ENCODE peak calls at places on chromosome 12, in five cellular contexts. J is fibroblast of mammary gland; R is AG04450; O is sigmoid colon; L is CD8-positive, alpha-beta T cell. G is an unnamed sample.

GRCh38 chr12:28026701-28027100 is 54.2 kb upstream of the PTHLH start:
- DNase-seq in J (no peak), R (no peak), O (no peak), L (no peak), G (no peak)

GRCh38 chr12:123369209-123369608 is 4.6 kb upstream of the SBNO1 start:
- DNase-seq in J (no peak), R (no peak), O (peak), L (no peak), G (no peak)

GRCh38 chr12:68237068-68237467 is 11.5 kb upstream of the IL26 start:
- DNase-seq in J (no peak), R (no peak), O (no peak), L (no peak), G (no peak)

GRCh38 chr12:69502342-69503081 is 32.3 kb downstream of the FRS2 start:
- DNase-seq in J (peak), R (no peak), O (no peak), L (no peak), G (no peak)

GRCh38 chr12:20361416-20361815 is 6.9 kb upstream of the PDE3A start:
- DNase-seq in J (peak), R (no peak), O (no peak), L (no peak), G (no peak)

GRCh38 chr12:115749071-115749470 is 528.4 kb downstream of the MED13L start:
- DNase-seq in J (no peak), R (no peak), O (no peak), L (no peak), G (no peak)

GRCh38 chr12:10735428-10735827 is 12.3 kb upstream of the YBX3 start:
- DNase-seq in J (no peak), R (no peak), O (no peak), L (no peak), G (no peak)

GRCh38 chr12:66280573-66280972 is 21.7 kb upstream of the HELB start:
- DNase-seq in J (no peak), R (no peak), O (no peak), L (no peak), G (no peak)

GRCh38 chr12:104166465-104166864 is 28.5 kb upstream of the NFYB start:
- DNase-seq in J (no peak), R (peak), O (no peak), L (no peak), G (no peak)

DNA sequence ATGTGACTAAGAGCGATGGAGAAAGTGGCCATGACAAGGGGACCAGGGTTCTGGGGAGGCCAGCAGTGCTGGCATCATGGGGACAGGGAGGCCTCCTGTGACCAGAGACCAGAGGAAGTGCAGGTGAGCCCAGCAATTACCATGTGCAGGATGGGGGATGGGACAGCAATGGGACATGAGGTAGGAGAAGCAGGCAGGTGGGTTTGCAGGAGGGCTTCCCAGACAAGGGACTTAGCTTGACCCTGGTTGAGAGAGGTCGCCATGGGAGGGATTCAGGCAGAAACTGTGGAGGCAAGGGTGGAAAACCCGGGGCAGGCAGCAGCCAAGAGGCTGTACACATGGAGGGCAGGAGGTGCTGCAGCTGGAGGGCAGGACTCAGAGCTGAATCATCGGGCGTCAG is 36.4 kb downstream of the SFSWAP start:
- DNase-seq in J (peak), R (no peak), O (no peak), L (no peak), G (no peak)
- H3K4me3 ChIP-seq in J (no peak), R (no peak), O (no peak), L (no peak), G (no peak)

GRCh38 chr12:14923944-14924343 is 14.4 kb downstream of the ERP27 start:
- DNase-seq in J (no peak), R (no peak), O (no peak), L (no peak), G (no peak)
- TF ChIP-seq CTCF in J (no peak), R (no peak), O (no peak), L (no peak), G (no peak)

DNA sequence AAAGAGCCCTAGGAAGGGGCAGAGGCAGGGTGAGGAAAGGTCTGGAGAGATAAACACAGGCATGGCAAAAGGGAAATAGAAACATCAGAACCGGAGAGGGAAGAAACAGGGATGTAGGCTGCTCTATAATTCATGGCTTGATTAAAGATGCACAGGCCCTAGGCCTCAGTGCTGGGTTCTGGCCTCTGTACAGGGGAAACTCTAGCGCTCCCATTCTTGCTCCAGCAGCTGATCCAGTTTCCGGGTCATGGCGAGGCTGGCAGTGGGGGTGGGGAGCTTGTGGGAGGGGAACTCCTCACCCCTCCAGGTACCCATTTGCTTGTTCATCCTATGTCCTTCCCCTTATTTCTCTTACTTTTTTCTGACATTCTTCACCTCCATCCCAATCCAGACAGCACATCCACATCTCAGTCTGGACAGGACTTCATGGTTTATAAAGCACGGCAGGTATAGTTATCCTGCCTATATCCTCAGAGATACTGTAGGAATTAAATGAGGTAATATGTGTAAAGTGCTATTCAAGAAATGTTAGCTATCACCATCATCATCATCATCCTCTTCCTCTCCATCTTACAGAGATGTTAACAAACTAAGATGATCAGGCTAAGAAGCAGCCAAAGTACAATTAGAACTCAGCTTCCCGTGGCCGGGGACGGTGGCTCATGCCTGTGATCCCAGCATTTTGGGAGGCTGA is 8.0 kb upstream of the GPR84 start:
- DNase-seq in J (no peak), R (no peak), O (no peak), L (no peak), G (no peak)
- H3K4me3 ChIP-seq in J (no peak), R (no peak), O (no peak), L (no peak), G (no peak)

DNA sequence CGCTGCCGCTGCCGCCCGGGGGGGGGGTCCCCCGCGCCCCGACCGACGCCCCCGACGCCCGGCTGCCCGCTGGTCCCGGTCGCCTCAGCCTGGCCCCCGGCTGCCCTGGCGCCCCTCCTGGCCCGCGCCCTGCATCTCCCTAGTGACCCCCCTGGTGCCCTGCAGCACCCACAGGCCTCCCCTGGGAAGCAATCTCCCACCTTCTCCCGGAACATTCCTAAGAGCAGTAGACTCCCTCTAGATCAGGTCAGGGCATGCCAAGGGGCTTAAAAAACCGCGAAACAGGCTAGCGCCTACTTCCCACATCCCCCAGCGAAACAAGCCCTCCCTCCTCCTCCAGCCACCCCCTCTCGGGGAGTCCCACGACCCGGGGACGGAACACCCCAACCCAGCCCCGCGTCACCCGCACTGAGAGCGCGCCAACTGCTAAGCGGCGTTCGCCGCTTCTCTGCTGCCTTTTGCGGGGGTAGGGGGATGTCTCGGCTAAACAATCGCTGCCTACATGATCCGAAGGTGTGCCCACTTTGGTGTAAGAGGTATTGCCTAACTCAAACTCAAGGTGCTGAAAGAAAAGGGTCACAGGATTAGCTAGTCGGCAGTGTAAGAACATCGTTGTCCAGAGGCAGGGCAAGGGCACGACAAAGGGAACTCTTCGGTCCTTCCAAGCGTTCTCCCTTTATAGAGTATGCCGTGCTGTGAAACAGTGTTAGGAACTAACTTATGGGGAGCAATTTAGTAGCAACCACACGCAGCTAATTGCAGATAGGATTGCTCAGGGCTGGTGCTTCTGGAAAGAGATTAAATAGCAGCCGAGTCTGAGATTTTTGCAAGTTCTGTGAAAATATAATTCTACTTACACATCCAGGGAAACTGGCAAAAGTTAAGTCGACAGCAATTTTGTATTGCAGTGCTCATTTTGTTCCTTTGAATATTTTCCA is 617 bp upstream of the NTN4 start:
- DNase-seq in J (no peak), R (no peak), O (peak), L (peak), G (no peak)
- TF ChIP-seq CTCF in J (no peak), R (no peak), O (no peak), L (no peak), G (no peak)

G was measured in epithelial cell of proximal tubule.